ENCODE peak calls at places on chromosomes 5 and 9, in six cellular contexts. B, Z, K, L, R and I are unnamed samples.
A peak's percentile ranks its signal among the peaks of the same experiment; 100 is the strongest.

GRCh38 chr5:144370273-144370672 is 199.6 kb downstream of the KCTD16 start:
- DNase-seq in B (no peak), Z (no peak), K (no peak), L (no peak), R (no peak), I (no peak)

GRCh38 chr5:154285661-154286408 is 95.3 kb downstream of the GALNT10 start:
- DNase-seq in B (peak; percentile 81), Z (no peak), K (no peak), L (peak; percentile 63), R (no peak), I (no peak)

GRCh38 chr5:65102501-65102825 is 333.7 kb downstream of the CWC27 start:
- DNase-seq in B (no peak), Z (no peak), K (no peak), L (no peak), R (no peak), I (peak; percentile 40)

GRCh38 chr5:115379622-115380344 is 83.3 kb upstream of the CCDC112 start:
- DNase-seq in B (no peak), Z (no peak), K (no peak), L (no peak), R (peak; percentile 39), I (no peak)

GRCh38 chr5:98774192-98775046 is 956 bp downstream of the RGMB start:
- DNase-seq in B (peak; percentile 74), Z (peak; percentile 60), K (no peak), L (peak; percentile 85), R (peak; percentile 47), I (peak; percentile 69)

GRCh38 chr5:155983954-155984353 is 343.0 kb upstream of the SGCD start:
- DNase-seq in B (peak; percentile 91), Z (no peak), K (no peak), L (peak; percentile 29), R (no peak), I (no peak)

GRCh38 chr9:2138646-2139045 is 123.5 kb downstream of the SMARCA2 start:
- DNase-seq in B (no peak), Z (no peak), K (no peak), L (no peak), R (no peak), I (no peak)

GRCh38 chr9:90287567-90288274 is 354.9 kb downstream of the DIRAS2 start:
- DNase-seq in B (no peak), Z (no peak), K (no peak), L (no peak), R (peak; percentile 96), I (no peak)

GRCh38 chr9:70340572-70340971 is 73.9 kb downstream of the KLF9 start:
- DNase-seq in B (peak; percentile 57), Z (no peak), K (no peak), L (peak; percentile 53), R (no peak), I (no peak)

GRCh38 chr9:109270441-109270840 is 50.4 kb downstream of the EPB41L4B start:
- DNase-seq in B (no peak), Z (no peak), K (no peak), L (no peak), R (no peak), I (no peak)

GRCh38 chr5:177362871-177363507 is 5.3 kb downstream of the RGS14 start:
- DNase-seq in B (no peak), Z (peak; percentile 55), K (no peak), L (peak; percentile 49), R (no peak), I (peak; percentile 83)

GRCh38 chr5:132414634-132415377 is 45.3 kb downstream of the SLC22A5 start:
- DNase-seq in B (no peak), Z (no peak), K (no peak), L (peak; percentile 62), R (peak; percentile 88), I (no peak)

GRCh38 chr5:128844354-128844923 is 120.8 kb upstream of the SLC27A6 start:
- DNase-seq in B (peak; percentile 28), Z (peak; percentile 6), K (no peak), L (peak; percentile 30), R (no peak), I (no peak)

GRCh38 chr9:99140685-99141314 is 35.9 kb downstream of the TGFBR1 start:
- DNase-seq in B (peak; percentile 67), Z (peak; percentile 41), K (peak; percentile 21), L (peak; percentile 80), R (no peak), I (peak; percentile 54)

GRCh38 chr5:36378551-36378950 is 76.8 kb upstream of the RANBP3L start:
- DNase-seq in B (peak; percentile 7), Z (no peak), K (no peak), L (no peak), R (no peak), I (no peak)

GRCh38 chr9:134683714-134684374 is 42.2 kb downstream of the COL5A1 start:
- DNase-seq in B (no peak), Z (no peak), K (no peak), L (no peak), R (no peak), I (no peak)

GRCh38 chr5:150616024-150616470 is 24.4 kb upstream of the SYNPO start:
- DNase-seq in B (no peak), Z (no peak), K (no peak), L (no peak), R (no peak), I (no peak)

GRCh38 chr9:38257626-38258215 is 134.8 kb upstream of the ALDH1B1 start:
- DNase-seq in B (no peak), Z (no peak), K (no peak), L (no peak), R (no peak), I (no peak)

GRCh38 chr5:67085616-67086015 is 111.0 kb downstream of the CD180 start:
- DNase-seq in B (no peak), Z (no peak), K (no peak), L (no peak), R (no peak), I (no peak)

GRCh38 chr9:134130503-134131375 is 5.1 kb upstream of the WDR5 start:
- DNase-seq in B (peak; percentile 11), Z (peak; percentile 61), K (peak; percentile 62), L (no peak), R (peak; percentile 64), I (peak; percentile 87)

GRCh38 chr5:102971693-102972293 is 148.1 kb downstream of the GIN1 start:
- DNase-seq in B (peak; percentile 70), Z (no peak), K (no peak), L (peak; percentile 58), R (no peak), I (no peak)

GRCh38 chr5:75660678-75661465 is 49.6 kb downstream of the ANKDD1B start:
- DNase-seq in B (no peak), Z (no peak), K (no peak), L (no peak), R (no peak), I (no peak)

GRCh38 chr5:115170924-115171510 is 1.3 kb upstream of the TRIM36 start:
- DNase-seq in B (no peak), Z (no peak), K (no peak), L (peak; percentile 9), R (no peak), I (no peak)

GRCh38 chr5:31581498-31582099 is 49.5 kb downstream of the C5orf22 start:
- DNase-seq in B (peak; percentile 52), Z (peak; percentile 15), K (no peak), L (peak; percentile 47), R (no peak), I (no peak)

GRCh38 chr5:81519217-81519905 is 125.4 kb upstream of the ACOT12 start:
- DNase-seq in B (no peak), Z (no peak), K (no peak), L (no peak), R (no peak), I (no peak)

GRCh38 chr5:132546108-132546507 is 2.8 kb upstream of the IL5 start:
- DNase-seq in B (no peak), Z (no peak), K (no peak), L (no peak), R (no peak), I (no peak)

GRCh38 chr5:68409259-68409658 is 193.7 kb downstream of the PIK3R1 start:
- DNase-seq in B (peak; percentile 55), Z (no peak), K (no peak), L (no peak), R (no peak), I (no peak)

GRCh38 chr5:151298465-151298864 is 5.1 kb downstream of the SLC36A3 start:
- DNase-seq in B (no peak), Z (no peak), K (no peak), L (peak; percentile 16), R (no peak), I (no peak)

GRCh38 chr5:157574456-157575095 is 999 bp downstream of the ADAM19 start:
- DNase-seq in B (peak; percentile 15), Z (no peak), K (no peak), L (peak; percentile 53), R (no peak), I (no peak)

GRCh38 chr5:71882826-71883744 is 164.0 kb downstream of the CARTPT start:
- DNase-seq in B (peak; percentile 28), Z (no peak), K (no peak), L (peak; percentile 34), R (no peak), I (no peak)

DNA sequence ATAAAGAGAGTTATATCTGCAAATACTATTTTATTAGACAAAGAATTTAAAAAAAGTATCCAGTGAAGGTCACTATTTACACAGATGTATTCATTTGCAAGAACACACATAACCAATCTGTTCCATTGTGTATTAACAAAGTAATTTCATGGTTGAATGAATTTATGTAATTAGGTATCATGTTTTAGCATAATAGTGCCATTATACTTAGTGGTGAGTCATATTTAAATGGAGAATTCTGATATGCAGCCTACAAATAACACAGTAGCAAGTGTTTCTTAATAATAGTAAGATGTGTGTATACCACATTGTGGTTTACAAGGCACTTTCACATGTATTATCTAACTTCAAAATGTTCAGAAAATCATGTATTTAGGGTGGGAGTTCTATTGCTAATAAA is 1028.5 kb upstream of the ACO1 start:
- DNase-seq in B (no peak), Z (no peak), K (no peak), L (no peak), R (no peak), I (no peak)
- H3K18ac ChIP-seq in B (no peak overlapping the region), Z (no peak overlapping the region), K (no peak overlapping the region), L (no peak overlapping the region), R (no peak overlapping the region), I (no peak overlapping the region)

DNA sequence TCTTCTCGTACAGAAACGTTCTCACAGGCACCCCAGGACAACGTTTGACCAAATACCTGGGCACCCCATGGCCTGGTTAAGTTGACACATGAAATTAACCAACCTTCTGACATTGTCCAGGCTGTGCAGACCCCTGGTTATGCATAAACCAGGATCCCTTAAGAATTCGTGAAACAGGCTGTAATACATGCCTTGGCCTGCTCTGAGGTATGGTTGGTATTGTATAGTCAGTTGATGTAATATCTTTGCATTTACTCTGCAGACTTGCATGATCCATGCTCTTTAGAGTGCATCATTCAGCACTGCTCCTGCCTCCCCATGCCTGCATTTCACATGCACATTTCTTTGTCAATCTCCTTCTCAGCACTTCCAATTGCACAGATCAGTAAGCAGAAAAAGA is 687.3 kb downstream of the TAF11L14 start:
- DNase-seq in B (no peak), Z (no peak), K (no peak), L (no peak), R (peak; percentile 1), I (no peak)
- H3K14ac ChIP-seq in B (no peak overlapping the region), Z (no peak overlapping the region), K (no peak overlapping the region), L (no peak overlapping the region), R (no peak overlapping the region), I (no peak overlapping the region)

GRCh38 chr9:93141771-93142483 is 7.9 kb upstream of the NINJ1 start:
- DNase-seq in B (no peak), Z (no peak), K (no peak), L (no peak), R (no peak), I (no peak)
- H3K27me3 ChIP-seq in B (no peaks in the 10 kb centered on the region), Z (no peaks in the 10 kb centered on the region), K (no peaks in the 10 kb centered on the region), L (no peaks in the 10 kb centered on the region), R (no peaks in the 10 kb centered on the region), I (no peaks in the 10 kb centered on the region)

GRCh38 chr5:77876862-77877502 is 100.8 kb upstream of the TBCA start:
- DNase-seq in B (peak; percentile 18), Z (no peak), K (no peak), L (peak; percentile 6), R (no peak), I (no peak)
- H3K18ac ChIP-seq in B (no peak overlapping the region), Z (no peak overlapping the region), K (no peak overlapping the region), L (no peak overlapping the region), R (no peak overlapping the region), I (no peak overlapping the region)